ENCODE peak calls at places on chromosomes 7 and 10, in eight cellular contexts. Q is PC-3; J is uterus; K is stimulated activated CD4-positive, alpha-beta T cell treated with anti-CD3 and anti-CD28 coated beads, TNF-alpha, amount 100 ng/mL, for 4 hours; P is LoVo; H is H7; C is B cell; X is Karpas-422. O is an unnamed sample.

GRCh38 chr10:11011966-11012365 is 5.7 kb upstream of the CELF2 start:
- DNase-seq in Q (no peak), J (no peak), K (no peak), P (no peak), H (no peak), C (no peak), X (no peak), O (no peak)

GRCh38 chr10:60352105-60352504 is 37.6 kb downstream of the ANK3 start:
- DNase-seq in Q (no peak), J (no peak), K (no peak), P (no peak), H (no peak), C (no peak), X (no peak), O (no peak)

GRCh38 chr10:31586708-31587107 is 267.7 kb downstream of the ZEB1 start:
- DNase-seq in Q (no peak), J (no peak), K (no peak), P (no peak), H (no peak), C (no peak), X (no peak), O (no peak)

GRCh38 chr7:25662881-25663588 is 434.7 kb upstream of the NPVF start:
- DNase-seq in Q (no peak), J (peak), K (no peak), P (no peak), H (no peak), C (no peak), X (no peak), O (no peak)

GRCh38 chr7:51539840-51540239 is 223.2 kb upstream of the COBL start:
- DNase-seq in Q (no peak), J (no peak), K (no peak), P (no peak), H (no peak), C (no peak), X (no peak), O (no peak)

GRCh38 chr10:69332278-69333010 is 54.1 kb downstream of the HK1 start:
- DNase-seq in Q (no peak), J (no peak), K (no peak), P (no peak), H (no peak), C (no peak), X (no peak), O (no peak)

GRCh38 chr7:16067695-16068094 is 353.6 kb downstream of the CRPPA start:
- DNase-seq in Q (no peak), J (no peak), K (no peak), P (no peak), H (no peak), C (no peak), X (no peak), O (no peak)

GRCh38 chr10:2111936-2112335 is 374.6 kb upstream of the ADARB2 start:
- DNase-seq in Q (peak), J (no peak), K (no peak), P (peak), H (no peak), C (no peak), X (no peak), O (no peak)

GRCh38 chr10:73857446-73857845 is 16.9 kb downstream of the CAMK2G start:
- DNase-seq in Q (no peak), J (no peak), K (no peak), P (no peak), H (no peak), C (no peak), X (no peak), O (peak)

GRCh38 chr10:97849491-97850402 is at the start of gene GOLGA7B:
- DNase-seq in Q (peak), J (no peak), K (peak), P (peak), H (peak), C (peak), X (no peak), O (peak)

GRCh38 chr10:93165367-93165766 is 91.7 kb downstream of the CYP26A1 start:
- DNase-seq in Q (peak), J (no peak), K (no peak), P (no peak), H (no peak), C (no peak), X (no peak), O (no peak)

O was measured in activated T-helper 9 cell treated with anti-CD3 and anti-CD28 coated beads, Interleukin-2, amount 50 U/mL, for 16 hours.